ENCODE peak calls at places on chromosome 1, in nine cellular contexts. W is uterus, H is NCI-H1092 treated with DMSO at 0.1 percent for 48 hours, Z is putamen, N is heart right ventricle, Q is Panc1, V is ecto neural progenitor cell, K is hepatic stellate cell, B is RWPE1. Y is an unnamed sample.

GRCh38 chr1:62962794-62963776 is 179.2 kb downstream of the ATG4C start:
- DNase-seq in W (no peak), H (no peak), Z (no peak), N (no peak), Q (peak), V (peak), K (peak), B (peak), Y (peak)

GRCh38 chr1:162400790-162401189 is 11.1 kb downstream of the SH2D1B start:
- DNase-seq in W (no peak), H (no peak), Z (no peak), N (no peak), Q (no peak), V (no peak), K (no peak), B (no peak), Y (no peak)

GRCh38 chr1:214617246-214617645 is 14.3 kb downstream of the CENPF start:
- DNase-seq in W (no peak), H (no peak), Z (no peak), N (no peak), Q (no peak), V (no peak), K (no peak), B (no peak), Y (no peak)

GRCh38 chr1:227316456-227316855 is 1.8 kb downstream of the CDC42BPA start:
- DNase-seq in W (no peak), H (no peak), Z (no peak), N (no peak), Q (no peak), V (no peak), K (no peak), B (no peak), Y (no peak)

GRCh38 chr1:233019921-233020320 is 69.5 kb downstream of the NTPCR start:
- DNase-seq in W (no peak), H (no peak), Z (no peak), N (no peak), Q (no peak), V (no peak), K (no peak), B (no peak), Y (no peak)

GRCh38 chr1:229268505-229268904 is 2.4 kb upstream of the RAB4A start:
- DNase-seq in W (no peak), H (no peak), Z (no peak), N (no peak), Q (no peak), V (no peak), K (no peak), B (peak), Y (peak)

GRCh38 chr1:12153181-12153785 is 13.5 kb upstream of the TNFRSF1B start:
- DNase-seq in W (no peak), H (no peak), Z (peak), N (no peak), Q (no peak), V (no peak), K (peak), B (no peak), Y (no peak)

GRCh38 chr1:11279630-11280029 is 6.6 kb downstream of the UBIAD1 start:
- DNase-seq in W (no peak), H (no peak), Z (no peak), N (no peak), Q (no peak), V (no peak), K (no peak), B (no peak), Y (no peak)

GRCh38 chr1:81703736-81704463 is 96.8 kb upstream of the ADGRL2 start:
- DNase-seq in W (no peak), H (no peak), Z (no peak), N (no peak), Q (no peak), V (no peak), K (no peak), B (no peak), Y (peak)